ENCODE peak calls at places on chromosomes 16 and 17, in nine cellular contexts. S is T-helper 1 cell; Q is sigmoid colon; E is GM23338; R is T follicular helper cell; G is left lung; Y is germinal center; D is activated naive CD4-positive, alpha-beta T cell treated with anti-CD3 and anti-CD28 coated beads for 36 hours; F is left cardiac atrium. Z is an unnamed sample.

GRCh38 chr17:35679007-35679682 is 52.3 kb upstream of the RASL10B start:
- DNase-seq in S (no peak), Q (no peak), E (no peak), R (no peak), G (no peak), Y (no peak), D (no peak), F (no peak), Z (no peak)

GRCh38 chr16:21599994-21600773 is 807 bp downstream of the METTL9 start:
- DNase-seq in S (no peak), Q (no peak), E (peak), R (peak), G (peak), Y (peak), D (peak), F (no peak), Z (no peak)

GRCh38 chr16:50838165-50838564 is 96.3 kb downstream of the CYLD start:
- DNase-seq in S (no peak), Q (no peak), E (no peak), R (no peak), G (no peak), Y (no peak), D (no peak), F (no peak), Z (no peak)

GRCh38 chr17:45143767-45144198 is 4.5 kb upstream of the HEXIM1 start:
- DNase-seq in S (no peak), Q (peak), E (peak), R (no peak), G (peak), Y (peak), D (peak), F (peak), Z (no peak)

GRCh38 chr17:56434610-56435009 is 158.9 kb upstream of the NOG start:
- DNase-seq in S (no peak), Q (no peak), E (no peak), R (no peak), G (no peak), Y (no peak), D (no peak), F (no peak), Z (no peak)

GRCh38 chr17:7325031-7325528 is 4.1 kb downstream of the NEURL4 start:
- DNase-seq in S (no peak), Q (no peak), E (no peak), R (no peak), G (no peak), Y (no peak), D (no peak), F (no peak), Z (no peak)

GRCh38 chr16:66523861-66524354 is 26.0 kb downstream of the TK2 start:
- DNase-seq in S (no peak), Q (no peak), E (no peak), R (no peak), G (no peak), Y (peak), D (peak), F (no peak), Z (no peak)

GRCh38 chr16:52254753-52255152 is 292.2 kb downstream of the TOX3 start:
- DNase-seq in S (no peak), Q (no peak), E (no peak), R (no peak), G (no peak), Y (no peak), D (no peak), F (no peak), Z (no peak)

GRCh38 chr17:50627782-50628601 is 6.7 kb upstream of the ABCC3 start:
- DNase-seq in S (no peak), Q (no peak), E (peak), R (no peak), G (peak), Y (no peak), D (no peak), F (no peak), Z (no peak)

GRCh38 chr16:23296994-23297393 is 5.1 kb upstream of the SCNN1B start:
- DNase-seq in S (no peak), Q (no peak), E (peak), R (no peak), G (no peak), Y (peak), D (peak), F (no peak), Z (no peak)

GRCh38 chr17:45345246-45345553 is 28.4 kb upstream of the MAP3K14 start:
- DNase-seq in S (no peak), Q (peak), E (no peak), R (no peak), G (no peak), Y (no peak), D (no peak), F (no peak), Z (no peak)

GRCh38 chr16:73420244-73421040 is 372.5 kb upstream of the ZFHX3 start:
- DNase-seq in S (no peak), Q (no peak), E (no peak), R (no peak), G (no peak), Y (no peak), D (no peak), F (no peak), Z (no peak)

GRCh38 chr16:3582276-3583165 is 5.3 kb upstream of the NLRC3 start:
- DNase-seq in S (no peak), Q (no peak), E (no peak), R (no peak), G (peak), Y (no peak), D (no peak), F (no peak), Z (no peak)

GRCh38 chr17:56893503-56893902 is 20.3 kb downstream of the TRIM25 start:
- DNase-seq in S (no peak), Q (no peak), E (no peak), R (no peak), G (no peak), Y (no peak), D (no peak), F (no peak), Z (no peak)

GRCh38 chr17:81685108-81685507 is 1.3 kb downstream of the HGS start:
- DNase-seq in S (no peak), Q (no peak), E (no peak), R (no peak), G (no peak), Y (no peak), D (peak), F (no peak), Z (no peak)

GRCh38 chr17:14298221-14298994 is 2.5 kb upstream of the HS3ST3B1 start:
- DNase-seq in S (no peak), Q (no peak), E (no peak), R (no peak), G (no peak), Y (no peak), D (no peak), F (no peak), Z (no peak)

GRCh38 chr16:8848939-8849391 is 19.8 kb downstream of the CARHSP1 start:
- DNase-seq in S (no peak), Q (peak), E (no peak), R (no peak), G (no peak), Y (no peak), D (no peak), F (peak), Z (no peak)

GRCh38 chr17:78993981-78994671 is 14.4 kb upstream of the LGALS3BP start:
- DNase-seq in S (no peak), Q (peak), E (no peak), R (no peak), G (peak), Y (no peak), D (no peak), F (no peak), Z (no peak)

GRCh38 chr16:13957197-13958078 is 37.5 kb downstream of the ERCC4 start:
- DNase-seq in S (no peak), Q (peak), E (no peak), R (no peak), G (peak), Y (no peak), D (peak), F (peak), Z (no peak)

GRCh38 chr16:1998360-1998835 is 8.6 kb downstream of the SYNGR3 start:
- DNase-seq in S (no peak), Q (no peak), E (no peak), R (no peak), G (no peak), Y (no peak), D (no peak), F (no peak), Z (no peak)

GRCh38 chr16:31480851-31481250 is 2.1 kb upstream of the SLC5A2 start:
- DNase-seq in S (no peak), Q (no peak), E (no peak), R (no peak), G (peak), Y (no peak), D (no peak), F (peak), Z (no peak)

GRCh38 chr17:55200904-55201608 is 63.7 kb upstream of the HLF start:
- DNase-seq in S (no peak), Q (no peak), E (no peak), R (no peak), G (no peak), Y (no peak), D (no peak), F (no peak), Z (no peak)

GRCh38 chr16:67892899-67893790 is at the start of gene PSKH1:
- DNase-seq in S (peak), Q (peak), E (peak), R (peak), G (peak), Y (peak), D (peak), F (peak), Z (peak)

GRCh38 chr16:18024566-18024965 is 312.0 kb downstream of the NPIPA8 start:
- DNase-seq in S (no peak), Q (no peak), E (no peak), R (no peak), G (no peak), Y (no peak), D (no peak), F (no peak), Z (no peak)

GRCh38 chr17:6471531-6472465 is 27.5 kb downstream of the PIMREG start:
- DNase-seq in S (no peak), Q (no peak), E (peak), R (no peak), G (peak), Y (no peak), D (no peak), F (no peak), Z (no peak)

GRCh38 chr16:75929056-75929455 is 202.8 kb upstream of the CPHXL start:
- DNase-seq in S (no peak), Q (no peak), E (no peak), R (no peak), G (no peak), Y (no peak), D (no peak), F (no peak), Z (no peak)

GRCh38 chr17:8631554-8631877 is 991 bp upstream of the MYH10 start:
- DNase-seq in S (no peak), Q (no peak), E (no peak), R (no peak), G (no peak), Y (no peak), D (no peak), F (no peak), Z (no peak)

GRCh38 chr16:80924372-80924978 is 82.2 kb downstream of the CMC2 start:
- DNase-seq in S (no peak), Q (no peak), E (peak), R (peak), G (no peak), Y (peak), D (peak), F (peak), Z (no peak)

GRCh38 chr16:50828164-50828702 is 86.3 kb downstream of the CYLD start:
- DNase-seq in S (no peak), Q (no peak), E (no peak), R (no peak), G (no peak), Y (no peak), D (no peak), F (no peak), Z (no peak)

GRCh38 chr16:87874639-87875472 is 5.5 kb upstream of the SLC7A5 start:
- DNase-seq in S (no peak), Q (no peak), E (peak), R (no peak), G (no peak), Y (no peak), D (peak), F (no peak), Z (no peak)

GRCh38 chr17:82240506-82241182 is 11.8 kb downstream of the SLC16A3 start:
- DNase-seq in S (no peak), Q (peak), E (no peak), R (no peak), G (peak), Y (no peak), D (no peak), F (no peak), Z (no peak)

GRCh38 chr17:57944796-57945362 is 10.3 kb downstream of the CUEDC1 start:
- DNase-seq in S (no peak), Q (no peak), E (no peak), R (no peak), G (no peak), Y (no peak), D (no peak), F (no peak), Z (no peak)

GRCh38 chr16:2980227-2981176 is at the start of gene PKMYT1:
- DNase-seq in S (peak), Q (peak), E (peak), R (peak), G (peak), Y (peak), D (peak), F (peak), Z (peak)

GRCh38 chr17:73335591-73336503 is 24.0 kb upstream of the CDC42EP4 start:
- DNase-seq in S (no peak), Q (no peak), E (no peak), R (no peak), G (peak), Y (no peak), D (no peak), F (no peak), Z (no peak)

GRCh38 chr17:52737071-52737470 is 578.6 kb upstream of the CA10 start:
- DNase-seq in S (no peak), Q (no peak), E (no peak), R (no peak), G (no peak), Y (no peak), D (no peak), F (no peak), Z (no peak)

GRCh38 chr17:21689604-21690003 is 2.7 kb upstream of the KCNJ18 start:
- DNase-seq in S (no peak), Q (peak), E (no peak), R (no peak), G (peak), Y (no peak), D (no peak), F (peak), Z (no peak)

GRCh38 chr16:71542377-71542776 is 16.2 kb downstream of the CHST4 start:
- DNase-seq in S (peak), Q (no peak), E (peak), R (peak), G (no peak), Y (peak), D (peak), F (peak), Z (no peak)

GRCh38 chr17:75566456-75567233 is 21.0 kb upstream of the MYO15B start:
- DNase-seq in S (no peak), Q (no peak), E (no peak), R (no peak), G (no peak), Y (peak), D (no peak), F (no peak), Z (no peak)

GRCh38 chr16:11783319-11784047 is 13.6 kb downstream of the ZC3H7A start:
- DNase-seq in S (no peak), Q (no peak), E (no peak), R (peak), G (no peak), Y (peak), D (peak), F (no peak), Z (peak)

Z was measured in effector memory CD4-positive, alpha-beta T cell.